ENCODE peak calls at places on chromosome 2, in seven cellular contexts. One of them, this sample, is unnamed.

GRCh38 chr2:217703102-217703501 is 299.7 kb downstream of the TNS1 start:
- DNase-seq in NCI-H1436 treated with DMSO at 0.1 percent for 48 hours: no peak
- DNase-seq in amniotic stem cell: no peak
- DNase-seq in mesendoderm: no peak
- DNase-seq in EH: no peak
- DNase-seq in G401: peak
- DNase-seq in GM23248: no peak
- DNase-seq in this sample: no peak

GRCh38 chr2:127508621-127509034 is 17.7 kb downstream of the IWS1 start:
- DNase-seq in NCI-H1436 treated with DMSO at 0.1 percent for 48 hours: peak
- DNase-seq in amniotic stem cell: peak
- DNase-seq in mesendoderm: no peak
- DNase-seq in EH: peak
- DNase-seq in G401: peak
- DNase-seq in GM23248: peak
- DNase-seq in this sample: no peak

GRCh38 chr2:241036397-241036963 is 38.1 kb downstream of the SNED1 start:
- DNase-seq in NCI-H1436 treated with DMSO at 0.1 percent for 48 hours: no peak
- DNase-seq in amniotic stem cell: no peak
- DNase-seq in mesendoderm: peak
- DNase-seq in EH: peak
- DNase-seq in G401: no peak
- DNase-seq in GM23248: no peak
- DNase-seq in this sample: peak

GRCh38 chr2:181946444-181947127 is 39.1 kb upstream of the PPP1R1C start:
- DNase-seq in NCI-H1436 treated with DMSO at 0.1 percent for 48 hours: no peak
- DNase-seq in amniotic stem cell: no peak
- DNase-seq in mesendoderm: no peak
- DNase-seq in EH: no peak
- DNase-seq in G401: no peak
- DNase-seq in GM23248: peak
- DNase-seq in this sample: no peak

GRCh38 chr2:188176626-188177025 is 115.0 kb upstream of the GULP1 start:
- DNase-seq in NCI-H1436 treated with DMSO at 0.1 percent for 48 hours: no peak
- DNase-seq in amniotic stem cell: no peak
- DNase-seq in mesendoderm: no peak
- DNase-seq in EH: no peak
- DNase-seq in G401: no peak
- DNase-seq in GM23248: peak
- DNase-seq in this sample: no peak

GRCh38 chr2:64779117-64779690 is 125.5 kb upstream of the SERTAD2 start:
- DNase-seq in NCI-H1436 treated with DMSO at 0.1 percent for 48 hours: no peak
- DNase-seq in amniotic stem cell: peak
- DNase-seq in mesendoderm: no peak
- DNase-seq in EH: peak
- DNase-seq in G401: no peak
- DNase-seq in GM23248: peak
- DNase-seq in this sample: no peak

GRCh38 chr2:48356701-48357322 is 173.1 kb upstream of the STON1 start:
- DNase-seq in NCI-H1436 treated with DMSO at 0.1 percent for 48 hours: no peak
- DNase-seq in amniotic stem cell: no peak
- DNase-seq in mesendoderm: no peak
- DNase-seq in EH: peak
- DNase-seq in G401: no peak
- DNase-seq in GM23248: no peak
- DNase-seq in this sample: no peak

GRCh38 chr2:194822097-194822496 is 834.9 kb upstream of the SLC39A10 start:
- DNase-seq in NCI-H1436 treated with DMSO at 0.1 percent for 48 hours: no peak
- DNase-seq in amniotic stem cell: no peak
- DNase-seq in mesendoderm: peak
- DNase-seq in EH: no peak
- DNase-seq in G401: no peak
- DNase-seq in GM23248: no peak
- DNase-seq in this sample: no peak

GRCh38 chr2:121872651-121873050 is 117.2 kb downstream of the TSN start:
- DNase-seq in NCI-H1436 treated with DMSO at 0.1 percent for 48 hours: no peak
- DNase-seq in amniotic stem cell: no peak
- DNase-seq in mesendoderm: no peak
- DNase-seq in EH: no peak
- DNase-seq in G401: no peak
- DNase-seq in GM23248: no peak
- DNase-seq in this sample: no peak

This sample was measured in GM12891.